ENCODE peak calls at places on chromosomes 11 and 22, in ten cellular contexts. E, K, P, Y, S, X, H, R, Q and G are unnamed samples.

GRCh38 chr11:113896156-113896879 is 8.3 kb upstream of the HTR3B start:
- DNase-seq in E (peak), K (no peak), P (peak), Y (peak), S (no peak), X (no peak), H (peak), R (no peak), Q (peak), G (peak)

GRCh38 chr11:66744485-66745355 is 15.7 kb upstream of the SPTBN2 start:
- DNase-seq in E (peak), K (no peak), P (peak), Y (peak), S (peak), X (peak), H (peak), R (no peak), Q (peak), G (peak)

GRCh38 chr22:35638408-35638807 is 9.8 kb upstream of the APOL6 start:
- DNase-seq in E (peak), K (no peak), P (peak), Y (no peak), S (peak), X (peak), H (peak), R (no peak), Q (peak), G (no peak)

GRCh38 chr11:92436026-92436425 is 211.4 kb downstream of the FAT3 start:
- DNase-seq in E (no peak), K (no peak), P (no peak), Y (no peak), S (no peak), X (no peak), H (no peak), R (no peak), Q (no peak), G (no peak)

GRCh38 chr11:63917685-63918523 is 940 bp upstream of the RCOR2 start:
- DNase-seq in E (peak), K (no peak), P (no peak), Y (peak), S (no peak), X (no peak), H (peak), R (no peak), Q (peak), G (peak)

GRCh38 chr22:33271390-33272161 is 213.4 kb upstream of the SYN3 start:
- DNase-seq in E (peak), K (no peak), P (peak), Y (no peak), S (no peak), X (no peak), H (peak), R (no peak), Q (peak), G (no peak)

GRCh38 chr22:47601666-47602065 is 839.2 kb downstream of the TBC1D22A start:
- DNase-seq in E (peak), K (no peak), P (no peak), Y (no peak), S (no peak), X (peak), H (no peak), R (no peak), Q (no peak), G (no peak)

GRCh38 chr22:35489225-35489624 is 51.4 kb upstream of the RASD2 start:
- DNase-seq in E (no peak), K (no peak), P (no peak), Y (no peak), S (no peak), X (no peak), H (no peak), R (no peak), Q (no peak), G (no peak)

GRCh38 chr11:67281552-67282150 is 7.5 kb upstream of the ANKRD13D start:
- DNase-seq in E (no peak), K (no peak), P (no peak), Y (no peak), S (no peak), X (peak), H (no peak), R (no peak), Q (no peak), G (no peak)

GRCh38 chr11:106391771-106392412 is 314.4 kb downstream of the AASDHPPT start:
- DNase-seq in E (no peak), K (no peak), P (peak), Y (no peak), S (peak), X (no peak), H (no peak), R (no peak), Q (peak), G (no peak)

GRCh38 chr11:17314232-17314547 is 37.4 kb upstream of the NCR3LG1 start:
- DNase-seq in E (no peak), K (no peak), P (peak), Y (no peak), S (peak), X (no peak), H (no peak), R (peak), Q (peak), G (no peak)

GRCh38 chr11:75347781-75348613 is 3.5 kb downstream of the ARRB1 start:
- DNase-seq in E (no peak), K (no peak), P (peak), Y (peak), S (peak), X (no peak), H (peak), R (no peak), Q (peak), G (no peak)

GRCh38 chr11:119169272-119169719 is 771 bp downstream of the NLRX1 start:
- DNase-seq in E (peak), K (no peak), P (no peak), Y (peak), S (no peak), X (no peak), H (peak), R (peak), Q (peak), G (peak)

GRCh38 chr22:32723632-32724031 is 77.9 kb upstream of the TIMP3 start:
- DNase-seq in E (peak), K (no peak), P (peak), Y (no peak), S (peak), X (no peak), H (peak), R (peak), Q (peak), G (peak)

GRCh38 chr22:45880732-45881523 is 96.0 kb downstream of the WNT7B start:
- DNase-seq in E (no peak), K (no peak), P (no peak), Y (peak), S (no peak), X (peak), H (no peak), R (no peak), Q (no peak), G (no peak)

GRCh38 chr22:24954114-24954463 is 1.6 kb downstream of the KIAA1671 start:
- DNase-seq in E (no peak), K (no peak), P (no peak), Y (no peak), S (no peak), X (no peak), H (no peak), R (no peak), Q (no peak), G (no peak)

GRCh38 chr22:40605676-40606250 is 30.8 kb downstream of the MRTFA start:
- DNase-seq in E (no peak), K (no peak), P (peak), Y (no peak), S (no peak), X (no peak), H (no peak), R (no peak), Q (peak), G (no peak)

GRCh38 chr11:125874556-125875124 is 12.8 kb upstream of the HYLS1 start:
- DNase-seq in E (peak), K (no peak), P (peak), Y (peak), S (no peak), X (no peak), H (peak), R (no peak), Q (peak), G (peak)

GRCh38 chr11:117817213-117818035 is 7.1 kb downstream of the FXYD2 start:
- DNase-seq in E (peak), K (peak), P (peak), Y (peak), S (peak), X (peak), H (peak), R (peak), Q (peak), G (peak)

GRCh38 chr11:117820516-117820915 is 4.0 kb downstream of the FXYD2 start:
- DNase-seq in E (no peak), K (no peak), P (no peak), Y (no peak), S (no peak), X (no peak), H (no peak), R (no peak), Q (no peak), G (no peak)

GRCh38 chr11:117818036-117818858 is 6.3 kb downstream of the FXYD2 start:
- DNase-seq in E (peak), K (no peak), P (peak), Y (no peak), S (no peak), X (no peak), H (no peak), R (peak), Q (peak), G (peak)

GRCh38 chr11:117820071-117820470 is 4.5 kb downstream of the FXYD2 start:
- DNase-seq in E (no peak), K (no peak), P (no peak), Y (no peak), S (no peak), X (no peak), H (no peak), R (no peak), Q (no peak), G (no peak)

GRCh38 chr11:117819096-117820040 is 5.2 kb downstream of the FXYD2 start:
- DNase-seq in E (no peak), K (no peak), P (peak), Y (peak), S (no peak), X (no peak), H (peak), R (no peak), Q (peak), G (peak)
- TF ChIP-seq CTCF in E (no peak), K (no peak), P (peak), Y (peak), S (peak), X (no peak), H (peak), R (peak), Q (peak), G (no peak)

GRCh38 chr11:58068640-58069039 is 37.9 kb downstream of the OR6Q1 start:
- DNase-seq in E (no peak), K (no peak), P (no peak), Y (no peak), S (no peak), X (no peak), H (no peak), R (no peak), Q (no peak), G (no peak)
- TF ChIP-seq CTCF in E (no peak), K (no peak), P (no peak), Y (peak), S (no peak), X (no peak), H (no peak), R (no peak), Q (no peak), G (no peak)

GRCh38 chr11:30049214-30049613 is 32.4 kb upstream of the KCNA4 start:
- DNase-seq in E (no peak), K (no peak), P (no peak), Y (no peak), S (no peak), X (no peak), H (no peak), R (no peak), Q (no peak), G (no peak)
- TF ChIP-seq CTCF in E (no peak), K (no peak), P (no peak), Y (peak), S (no peak), X (no peak), H (no peak), R (no peak), Q (no peak), G (no peak)

GRCh38 chr11:47234669-47235075 is 13.9 kb downstream of the ACP2 start:
- DNase-seq in E (no peak), K (no peak), P (peak), Y (no peak), S (no peak), X (no peak), H (no peak), R (no peak), Q (peak), G (peak)

GRCh38 chr11:47236482-47236881 is 12.1 kb downstream of the ACP2 start:
- DNase-seq in E (no peak), K (no peak), P (peak), Y (no peak), S (no peak), X (no peak), H (no peak), R (no peak), Q (peak), G (no peak)

GRCh38 chr11:47235163-47235562 is 13.5 kb downstream of the ACP2 start:
- DNase-seq in E (no peak), K (no peak), P (no peak), Y (no peak), S (no peak), X (no peak), H (no peak), R (no peak), Q (no peak), G (no peak)

GRCh38 chr11:47233051-47233450 is 15.6 kb downstream of the ACP2 start:
- DNase-seq in E (no peak), K (no peak), P (no peak), Y (no peak), S (no peak), X (no peak), H (no peak), R (no peak), Q (no peak), G (no peak)

GRCh38 chr11:47233989-47234668 is 14.5 kb downstream of the ACP2 start:
- DNase-seq in E (no peak), K (no peak), P (peak), Y (peak), S (no peak), X (no peak), H (peak), R (no peak), Q (peak), G (peak)
- TF ChIP-seq CTCF in E (no peak), K (no peak), P (peak), Y (peak), S (peak), X (no peak), H (peak), R (peak), Q (peak), G (no peak)

GRCh38 chr11:72641522-72641899 is 32.7 kb downstream of the PDE2A start:
- DNase-seq in E (no peak), K (no peak), P (no peak), Y (no peak), S (no peak), X (no peak), H (no peak), R (no peak), Q (no peak), G (no peak)

GRCh38 chr11:72646024-72646423 is 28.2 kb downstream of the PDE2A start:
- DNase-seq in E (no peak), K (no peak), P (no peak), Y (no peak), S (no peak), X (no peak), H (no peak), R (no peak), Q (no peak), G (no peak)

GRCh38 chr11:72641900-72642814 is 32.1 kb downstream of the PDE2A start:
- DNase-seq in E (peak), K (no peak), P (no peak), Y (peak), S (no peak), X (peak), H (peak), R (no peak), Q (no peak), G (peak)

GRCh38 chr11:72643547-72643946 is 30.7 kb downstream of the PDE2A start:
- DNase-seq in E (no peak), K (no peak), P (no peak), Y (no peak), S (no peak), X (no peak), H (peak), R (peak), Q (no peak), G (no peak)

DNA sequence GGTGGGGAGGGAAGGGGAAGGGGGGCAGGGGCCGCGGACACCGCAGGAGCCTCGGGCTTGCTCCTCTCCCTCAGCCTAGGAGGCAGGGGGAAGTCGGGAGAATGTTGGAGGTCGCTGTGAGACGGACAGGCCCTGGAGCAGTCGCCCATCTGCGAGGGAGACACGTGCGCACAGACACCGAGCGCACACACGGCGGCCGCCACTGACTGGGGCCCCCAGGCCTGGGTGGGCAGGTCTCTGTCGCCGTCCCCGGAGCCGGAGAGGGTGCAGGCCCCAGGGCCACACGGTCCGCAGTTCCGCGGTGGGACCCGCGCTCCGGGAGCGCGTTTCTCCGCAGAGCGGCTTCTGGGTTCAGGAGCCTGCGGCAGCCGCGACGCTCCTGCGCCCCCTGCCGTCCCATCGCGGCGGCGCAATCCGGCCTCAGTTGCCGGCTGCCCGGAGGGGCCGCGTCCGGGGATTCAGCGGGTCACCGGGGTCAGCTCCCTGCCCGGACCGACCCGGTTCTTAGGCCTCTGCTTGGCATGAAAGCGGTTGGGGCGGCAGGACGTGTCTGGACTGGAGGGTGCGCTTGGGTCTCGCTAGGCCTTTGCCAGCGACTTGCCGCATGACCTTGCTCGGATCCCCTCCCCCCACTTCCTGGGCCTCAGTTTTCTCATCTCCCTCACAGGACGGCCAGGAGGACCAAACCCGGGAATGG is 31.3 kb downstream of the PDE2A start:
- DNase-seq in E (peak), K (no peak), P (peak), Y (peak), S (no peak), X (no peak), H (peak), R (no peak), Q (peak), G (peak)
- TF ChIP-seq CTCF in E (peak), K (peak), P (peak), Y (peak), S (peak), X (peak), H (peak), R (peak), Q (peak), G (peak)

GRCh38 chr11:85809191-85809590 is 1.8 kb downstream of the SYTL2 start:
- DNase-seq in E (no peak), K (no peak), P (no peak), Y (no peak), S (no peak), X (no peak), H (no peak), R (no peak), Q (no peak), G (peak)

GRCh38 chr11:85811624-85812023 is 683 bp upstream of the SYTL2 start:
- DNase-seq in E (no peak), K (no peak), P (no peak), Y (no peak), S (no peak), X (no peak), H (no peak), R (no peak), Q (no peak), G (peak)

GRCh38 chr11:85810521-85810870 is 445 bp downstream of the SYTL2 start:
- DNase-seq in E (no peak), K (no peak), P (no peak), Y (peak), S (no peak), X (no peak), H (no peak), R (no peak), Q (no peak), G (peak)

GRCh38 chr11:85809881-85810280 is 1.1 kb downstream of the SYTL2 start:
- DNase-seq in E (no peak), K (no peak), P (no peak), Y (peak), S (no peak), X (no peak), H (peak), R (no peak), Q (no peak), G (peak)

GRCh38 chr11:85810871-85811611 is at the start of gene SYTL2:
- DNase-seq in E (peak), K (peak), P (peak), Y (peak), S (no peak), X (peak), H (peak), R (no peak), Q (no peak), G (peak)
- TF ChIP-seq CTCF in E (no peak), K (no peak), P (peak), Y (no peak), S (no peak), X (no peak), H (no peak), R (no peak), Q (no peak), G (no peak)

GRCh38 chr22:17117890-17118289 is 3.3 kb downstream of the TMEM121B start:
- DNase-seq in E (no peak), K (no peak), P (no peak), Y (no peak), S (no peak), X (no peak), H (no peak), R (no peak), Q (no peak), G (peak)

GRCh38 chr22:17120711-17121234 is 387 bp downstream of the TMEM121B start:
- DNase-seq in E (no peak), K (no peak), P (no peak), Y (no peak), S (no peak), X (no peak), H (no peak), R (no peak), Q (no peak), G (peak)

GRCh38 chr22:17118342-17118741 is 2.8 kb downstream of the TMEM121B start:
- DNase-seq in E (no peak), K (no peak), P (no peak), Y (no peak), S (no peak), X (no peak), H (no peak), R (no peak), Q (no peak), G (no peak)

GRCh38 chr22:17120281-17120680 is 879 bp downstream of the TMEM121B start:
- DNase-seq in E (peak), K (no peak), P (peak), Y (peak), S (no peak), X (no peak), H (peak), R (no peak), Q (peak), G (peak)

GRCh38 chr22:17119481-17120202 is 1.5 kb downstream of the TMEM121B start:
- DNase-seq in E (no peak), K (no peak), P (no peak), Y (peak), S (no peak), X (no peak), H (no peak), R (no peak), Q (peak), G (peak)
- TF ChIP-seq CTCF in E (no peak), K (no peak), P (no peak), Y (peak), S (no peak), X (peak), H (no peak), R (peak), Q (peak), G (peak)

DNA sequence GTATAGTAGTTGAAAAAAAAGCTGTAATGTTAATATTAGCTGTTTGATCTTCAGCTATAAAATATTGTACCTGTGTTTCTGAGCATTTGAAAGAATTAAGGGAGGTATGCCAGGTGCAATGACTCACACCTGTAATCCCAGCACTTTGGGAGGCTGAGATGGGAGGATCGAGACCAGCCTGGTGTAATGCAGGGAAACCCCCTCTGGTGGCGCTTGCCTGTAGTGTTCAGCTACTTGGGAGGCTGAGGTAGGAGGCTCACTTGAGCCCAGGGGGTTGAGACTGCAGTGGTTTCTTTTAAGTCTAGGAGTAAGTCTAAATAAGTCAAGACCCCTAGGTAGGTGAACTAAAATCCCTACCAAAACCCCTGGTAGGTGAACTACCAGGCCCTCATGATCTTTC is 37.1 kb downstream of the TAF1D start:
- DNase-seq in E (no peak), K (no peak), P (no peak), Y (no peak), S (no peak), X (no peak), H (no peak), R (no peak), Q (no peak), G (peak)
- TF ChIP-seq CTCF in E (no peak), K (no peak), P (no peak), Y (peak), S (no peak), X (no peak), H (no peak), R (peak), Q (no peak), G (no peak)